ENCODE peak calls at places on chromosomes 6 and 20, in seven cellular contexts. B is brain microvascular endothelial cell, P is nucleus accumbens, C is kidney tubule cell, U is fibroblast of pulmonary artery, R is PC-3, Q is NCI-H226. G is an unnamed sample.

GRCh38 chr6:42426191-42426590 is 25.5 kb downstream of the TRERF1 start:
- DNase-seq in B (no peak), P (no peak), C (no peak), U (no peak), R (no peak), Q (no peak), G (no peak)

GRCh38 chr20:47875302-47876025 is 90.2 kb upstream of the SULF2 start:
- DNase-seq in B (peak), P (no peak), C (peak), U (peak), R (no peak), Q (no peak), G (no peak)

GRCh38 chr20:49896204-49896603 is 19.1 kb downstream of the SPATA2 start:
- DNase-seq in B (no peak), P (no peak), C (no peak), U (no peak), R (no peak), Q (no peak), G (no peak)

GRCh38 chr6:112931835-112932234 is 584.7 kb downstream of the RFPL4B start:
- DNase-seq in B (peak), P (no peak), C (no peak), U (peak), R (no peak), Q (peak), G (no peak)

GRCh38 chr20:63545814-63546213 is 1.7 kb downstream of the SRMS start:
- DNase-seq in B (no peak), P (no peak), C (no peak), U (no peak), R (no peak), Q (no peak), G (no peak)

GRCh38 chr6:113629940-113630339 is 227.2 kb upstream of the MARCKS start:
- DNase-seq in B (no peak), P (no peak), C (no peak), U (no peak), R (no peak), Q (no peak), G (no peak)

GRCh38 chr6:31979238-31979898 is 2.5 kb upstream of the C4A start:
- DNase-seq in B (no peak), P (no peak), C (no peak), U (no peak), R (no peak), Q (no peak), G (no peak)

GRCh38 chr6:24743944-24744335 is 25.0 kb upstream of the C6orf62 start:
- DNase-seq in B (no peak), P (no peak), C (no peak), U (no peak), R (no peak), Q (no peak), G (no peak)

GRCh38 chr6:70371454-70372105 is 41.7 kb upstream of the FAM135A start:
- DNase-seq in B (no peak), P (no peak), C (peak), U (peak), R (peak), Q (peak), G (peak)

GRCh38 chr6:39313526-39314272 is 520 bp downstream of the KCNK17 start:
- DNase-seq in B (no peak), P (no peak), C (no peak), U (no peak), R (no peak), Q (no peak), G (no peak)

GRCh38 chr6:111534366-111534765 is 51.3 kb upstream of the REV3L start:
- DNase-seq in B (no peak), P (no peak), C (peak), U (peak), R (peak), Q (no peak), G (peak)

GRCh38 chr6:1610497-1611321 is 994 bp downstream of the FOXC1 start:
- DNase-seq in B (no peak), P (no peak), C (peak), U (peak), R (peak), Q (no peak), G (peak)

GRCh38 chr6:167684276-167685104 is 142.2 kb upstream of the AFDN start:
- DNase-seq in B (no peak), P (no peak), C (no peak), U (no peak), R (no peak), Q (no peak), G (no peak)

G was measured in bronchial epithelial cell.